ENCODE peak calls at places on chromosomes 11 and 22, in four cellular contexts. One of them, this sample, is unnamed. For H3K4me1, the result is how much of the 10 kb centered on the place peaks cover.

GRCh38 chr11:128226106-128226716 is 361.1 kb downstream of the ETS1 start:
- DNase-seq in Panc1: no peak
- DNase-seq in K562: no peak
- DNase-seq in HepG2: no peak
- DNase-seq in this sample: no peak

GRCh38 chr11:5690736-5691135 is 1.1 kb downstream of the TRIM22 start:
- DNase-seq in HepG2: no peak
- DNase-seq in K562: no peak
- DNase-seq in Panc1: no peak
- DNase-seq in this sample: no peak

GRCh38 chr11:94604496-94604895 is 37.3 kb downstream of the PIWIL4 start:
- DNase-seq in K562: no peak
- DNase-seq in Panc1: no peak
- DNase-seq in HepG2: no peak
- DNase-seq in this sample: no peak

GRCh38 chr22:40324468-40325305 is 21.6 kb upstream of the ADSL start:
- DNase-seq in K562: no peak
- DNase-seq in Panc1: no peak
- DNase-seq in HepG2: no peak
- DNase-seq in this sample: no peak

GRCh38 chr11:45777127-45777969 is 27.6 kb upstream of the SLC35C1 start:
- DNase-seq in Panc1: no peak
- DNase-seq in K562: no peak
- DNase-seq in HepG2: no peak
- DNase-seq in this sample: no peak

GRCh38 chr11:126416542-126417090 is 61.1 kb downstream of the ST3GAL4 start:
- DNase-seq in HepG2: no peak
- DNase-seq in K562: no peak
- DNase-seq in Panc1: no peak
- DNase-seq in this sample: no peak

GRCh38 chr22:45397806-45398205 is 15.6 kb downstream of the SMC1B start:
- DNase-seq in HepG2: peak
- DNase-seq in K562: no peak
- DNase-seq in Panc1: no peak
- DNase-seq in this sample: no peak

GRCh38 chr11:79441159-79441875 is 487 bp upstream of the TENM4 start:
- DNase-seq in HepG2: no peak
- DNase-seq in K562: no peak
- DNase-seq in Panc1: no peak
- DNase-seq in this sample: no peak

GRCh38 chr11:67303132-67303988 is at the start of gene SSH3:
- DNase-seq in HepG2: peak
- DNase-seq in K562: peak
- DNase-seq in Panc1: no peak
- DNase-seq in this sample: peak

GRCh38 chr11:45593992-45594391 is 71.4 kb downstream of the CHST1 start:
- DNase-seq in Panc1: no peak
- DNase-seq in HepG2: no peak
- DNase-seq in K562: peak
- DNase-seq in this sample: peak

GRCh38 chr22:49535126-49535525 is 292.5 kb downstream of the BRD1 start:
- DNase-seq in Panc1: no peak
- DNase-seq in HepG2: no peak
- DNase-seq in K562: no peak
- DNase-seq in this sample: no peak

GRCh38 chr11:73576226-73576625 is 21.7 kb downstream of the FAM168A start:
- DNase-seq in HepG2: no peak
- DNase-seq in Panc1: no peak
- DNase-seq in K562: no peak
- DNase-seq in this sample: no peak

GRCh38 chr11:107744736-107745135 is 32.9 kb upstream of the SLN start:
- DNase-seq in Panc1: no peak
- DNase-seq in HepG2: no peak
- DNase-seq in K562: no peak
- DNase-seq in this sample: no peak

GRCh38 chr11:125918140-125918840 is 14.0 kb downstream of the DDX25 start:
- DNase-seq in K562: no peak
- DNase-seq in HepG2: no peak
- DNase-seq in Panc1: no peak
- DNase-seq in this sample: no peak

GRCh38 chr11:77127969-77128691 is at the start of gene MYO7A:
- DNase-seq in Panc1: no peak
- DNase-seq in K562: peak
- DNase-seq in HepG2: peak
- DNase-seq in this sample: no peak

GRCh38 chr11:1228183-1228821 is 5.4 kb downstream of the MUC5B start:
- DNase-seq in Panc1: no peak
- DNase-seq in K562: no peak
- DNase-seq in HepG2: no peak
- DNase-seq in this sample: no peak

GRCh38 chr11:697028-697491 is 1.4 kb downstream of the TMEM80 start:
- DNase-seq in Panc1: no peak
- DNase-seq in HepG2: no peak
- DNase-seq in K562: no peak
- DNase-seq in this sample: no peak

GRCh38 chr22:37906364-37907008 is 389 bp downstream of the MICALL1 start:
- DNase-seq in HepG2: no peak
- DNase-seq in Panc1: no peak
- DNase-seq in K562: peak
- DNase-seq in this sample: no peak

GRCh38 chr11:79796704-79797103 is 355.9 kb upstream of the TENM4 start:
- DNase-seq in HepG2: no peak
- DNase-seq in Panc1: no peak
- DNase-seq in K562: no peak
- DNase-seq in this sample: no peak

GRCh38 chr11:75582935-75583709 is 21.1 kb downstream of the SERPINH1 start:
- DNase-seq in HepG2: no peak
- DNase-seq in K562: peak
- DNase-seq in Panc1: no peak
- DNase-seq in this sample: no peak

GRCh38 chr11:134361661-134362060 is 29.9 kb downstream of the GLB1L2 start:
- DNase-seq in HepG2: no peak
- DNase-seq in Panc1: no peak
- DNase-seq in K562: no peak
- DNase-seq in this sample: no peak

GRCh38 chr11:118305726-118306125 is 1.2 kb downstream of the CD3E start:
- DNase-seq in Panc1: no peak
- DNase-seq in HepG2: no peak
- DNase-seq in K562: no peak
- DNase-seq in this sample: no peak

GRCh38 chr11:118306556-118306955 is 2.0 kb downstream of the CD3E start:
- DNase-seq in K562: no peak
- DNase-seq in Panc1: no peak
- DNase-seq in HepG2: no peak
- DNase-seq in this sample: no peak

GRCh38 chr11:118304809-118305248 is 299 bp downstream of the CD3E start:
- DNase-seq in K562: no peak
- DNase-seq in Panc1: no peak
- DNase-seq in HepG2: no peak
- DNase-seq in this sample: no peak

GRCh38 chr11:118301600-118302195 is 2.8 kb upstream of the CD3E start:
- DNase-seq in Panc1: no peak
- DNase-seq in K562: no peak
- DNase-seq in HepG2: no peak
- DNase-seq in this sample: no peak

DNA sequence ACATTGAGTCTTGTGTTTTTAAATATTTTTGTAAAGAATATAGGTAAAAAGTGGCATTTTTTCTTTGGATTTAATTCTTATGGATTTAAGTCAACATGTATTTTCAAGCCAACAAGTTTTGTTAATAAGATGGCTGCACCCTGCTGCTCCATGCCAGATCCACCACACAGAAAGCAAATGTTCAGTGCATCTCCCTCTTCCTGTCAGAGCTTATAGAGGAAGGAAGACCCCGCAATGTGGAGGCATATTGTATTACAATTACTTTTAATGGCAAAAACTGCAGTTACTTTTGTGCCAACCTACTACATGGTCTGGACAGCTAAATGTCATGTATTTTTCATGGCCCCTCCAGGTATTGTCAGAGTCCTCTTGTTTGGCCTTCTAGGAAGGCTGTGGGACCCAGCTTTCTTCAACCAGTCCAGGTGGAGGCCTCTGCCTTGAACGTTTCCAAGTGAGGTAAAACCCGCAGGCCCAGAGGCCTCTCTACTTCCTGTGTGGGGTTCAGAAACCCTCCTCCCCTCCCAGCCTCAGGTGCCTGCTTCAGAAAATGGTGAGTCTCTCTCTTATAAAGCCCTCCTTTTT is at the start of gene CD3E:
- DNase-seq in Panc1: no peak
- DNase-seq in HepG2: no peak
- DNase-seq in K562: no peak
- DNase-seq in this sample: no peak
- TF ChIP-seq TCF7L2 in Panc1: no peak
- TF ChIP-seq TCF7L2 in HepG2: no peak
- TF ChIP-seq TCF7L2 in K562: no peak
- TF ChIP-seq TCF7L2 in this sample: no peak

GRCh38 chr11:111634981-111635705 is 32.9 kb downstream of the SIK2 start:
- DNase-seq in Panc1: no peak
- DNase-seq in HepG2: no peak
- DNase-seq in K562: peak
- DNase-seq in this sample: no peak
- H3K4me1 ChIP-seq in Panc1: under half
- H3K4me1 ChIP-seq in HepG2: half or more
- H3K4me1 ChIP-seq in K562: under half
- H3K4me1 ChIP-seq in this sample: under half

DNA sequence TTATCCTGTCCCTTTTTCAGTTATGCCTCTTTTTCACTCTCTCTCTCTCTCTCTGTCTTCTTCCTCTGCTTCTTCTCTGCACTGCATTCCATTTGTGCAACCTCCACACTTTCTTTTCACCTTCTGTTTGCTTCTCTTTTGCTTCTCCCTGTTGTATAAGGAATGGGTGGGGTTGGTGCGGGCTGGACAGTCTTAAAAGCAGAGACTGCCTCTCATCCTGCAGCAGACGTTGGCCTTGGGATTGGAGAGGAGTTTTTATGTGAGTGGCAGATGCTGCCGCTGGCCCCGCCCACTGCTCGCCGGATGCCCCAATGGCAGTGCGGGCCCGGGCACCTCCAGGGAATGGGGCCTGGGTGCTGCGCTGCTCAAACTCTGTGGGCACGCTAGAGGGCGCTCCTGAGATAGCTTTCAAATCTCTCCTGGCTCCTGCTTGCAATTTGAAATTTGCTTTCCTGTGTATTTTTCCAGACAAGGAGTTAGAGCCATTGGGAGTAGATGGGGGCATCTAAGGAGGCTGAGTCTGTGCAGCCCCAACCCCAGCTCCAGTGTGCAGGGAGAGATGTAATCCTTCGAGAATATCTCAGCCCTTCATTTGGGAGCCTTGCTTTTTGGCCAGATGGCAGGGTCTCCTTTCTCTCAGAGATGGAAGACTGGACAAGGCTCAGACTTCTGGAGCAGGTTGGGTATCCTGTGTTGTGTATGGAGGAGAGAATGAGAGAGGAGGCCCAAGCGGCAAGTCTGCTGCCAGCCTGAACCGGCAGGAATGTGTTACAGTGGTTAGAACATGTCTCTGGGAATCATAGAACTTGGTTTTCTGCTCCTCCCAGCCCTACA is 81.2 kb downstream of the GRAMD1B start:
- DNase-seq in HepG2: peak
- DNase-seq in Panc1: peak
- DNase-seq in K562: peak
- DNase-seq in this sample: peak
- TF ChIP-seq SIN3A in HepG2: no peak
- TF ChIP-seq SIN3A in Panc1: no peak
- TF ChIP-seq SIN3A in K562: no peak
- TF ChIP-seq SIN3A in this sample: no peak

DNA sequence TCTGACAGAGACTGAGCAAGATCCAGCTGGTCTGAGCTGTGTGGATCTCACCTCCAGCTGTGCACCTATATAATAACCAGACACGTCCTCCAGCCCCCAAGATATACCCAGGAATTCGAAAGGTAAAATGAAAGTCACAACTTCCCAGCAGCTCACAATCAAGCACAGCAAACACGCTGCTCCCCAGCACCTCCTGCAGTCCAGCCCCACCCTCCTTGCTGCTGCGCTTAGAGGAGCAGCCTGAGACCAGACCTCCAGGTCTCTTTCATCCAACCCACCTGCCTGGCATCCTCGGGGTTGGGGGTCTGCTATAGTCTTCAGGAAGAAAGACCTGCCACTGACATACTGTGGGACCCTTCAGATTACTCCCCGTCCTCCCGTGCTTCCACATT is 3.0 kb upstream of the APOL4 start:
- DNase-seq in Panc1: no peak
- DNase-seq in K562: no peak
- DNase-seq in HepG2: peak
- DNase-seq in this sample: no peak
- TF ChIP-seq TCF7L2 in Panc1: no peak
- TF ChIP-seq TCF7L2 in K562: no peak
- TF ChIP-seq TCF7L2 in HepG2: no peak
- TF ChIP-seq TCF7L2 in this sample: no peak

DNA sequence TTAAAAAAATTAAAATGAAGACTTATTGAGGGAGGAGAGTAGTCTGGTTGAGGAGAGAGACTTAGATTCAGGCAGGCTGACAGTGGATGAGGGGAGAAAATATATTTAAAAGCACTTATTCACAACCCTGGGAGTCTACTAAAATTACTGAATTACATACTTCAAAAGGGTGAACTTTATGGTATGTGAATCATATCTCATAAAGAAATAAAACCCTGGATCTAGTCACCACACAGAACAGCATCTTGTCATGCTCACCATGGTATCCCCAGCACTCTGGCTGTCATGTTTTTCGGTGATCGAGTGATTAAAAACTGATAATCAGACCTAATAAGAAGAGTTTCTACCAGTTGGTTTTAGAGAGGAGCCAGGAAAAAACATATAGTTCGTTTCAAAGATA is 11.0 kb downstream of the TEAD1 start:
- DNase-seq in Panc1: no peak
- DNase-seq in HepG2: no peak
- DNase-seq in K562: no peak
- DNase-seq in this sample: no peak
- H3K4me1 ChIP-seq in Panc1: half or more
- H3K4me1 ChIP-seq in HepG2: half or more
- H3K4me1 ChIP-seq in K562: under half
- H3K4me1 ChIP-seq in this sample: half or more

DNA sequence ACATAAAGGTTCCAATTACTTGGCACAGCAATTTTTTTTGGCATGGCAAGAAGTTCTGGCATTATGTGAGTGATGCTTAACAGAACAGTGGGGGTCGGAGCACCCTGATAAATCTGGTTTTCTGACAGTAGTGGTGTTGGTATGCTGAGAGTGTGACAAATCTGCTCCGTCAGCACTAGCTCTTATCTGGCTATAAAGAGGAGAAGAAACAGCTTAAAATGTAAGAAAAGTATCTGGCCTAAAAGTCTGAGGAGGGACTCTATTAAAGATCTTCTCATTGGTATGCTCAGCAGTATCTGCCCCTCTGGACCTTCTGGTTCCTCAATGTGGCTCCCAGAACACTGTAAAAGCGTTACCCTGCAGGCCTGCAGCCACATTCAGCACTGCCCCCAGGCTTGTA is 137.4 kb downstream of the PLEKHA7 start:
- DNase-seq in HepG2: no peak
- DNase-seq in Panc1: no peak
- DNase-seq in K562: no peak
- DNase-seq in this sample: no peak
- TF ChIP-seq SIN3A in HepG2: no peak
- TF ChIP-seq SIN3A in Panc1: no peak
- TF ChIP-seq SIN3A in K562: no peak
- TF ChIP-seq SIN3A in this sample: no peak